ENCODE peak calls at places on chromosomes 2 and 18, in five cellular contexts. One of them, this sample, is unnamed.

GRCh38 chr2:27086722-27087446 is at the start of gene KHK:
- DNase-seq in WERI-Rb-1: peak; percentile 85
- DNase-seq in transverse colon: peak; percentile 77
- DNase-seq in brain microvascular endothelial cell: no peak
- DNase-seq in left ventricle myocardium inferior: peak; percentile 61
- DNase-seq in this sample: no peak

GRCh38 chr2:109479804-109480203 is 134.0 kb downstream of the SEPTIN10 start:
- DNase-seq in WERI-Rb-1: no peak
- DNase-seq in transverse colon: no peak
- DNase-seq in brain microvascular endothelial cell: no peak
- DNase-seq in left ventricle myocardium inferior: no peak
- DNase-seq in this sample: no peak

GRCh38 chr2:96913398-96914202 is 43.7 kb upstream of the SEMA4C start:
- DNase-seq in WERI-Rb-1: no peak
- DNase-seq in transverse colon: peak; percentile 41
- DNase-seq in brain microvascular endothelial cell: no peak
- DNase-seq in left ventricle myocardium inferior: no peak
- DNase-seq in this sample: no peak

GRCh38 chr18:77129150-77129551 is 3.4 kb downstream of the MBP start:
- DNase-seq in WERI-Rb-1: no peak
- DNase-seq in transverse colon: no peak
- DNase-seq in brain microvascular endothelial cell: peak; percentile 87
- DNase-seq in left ventricle myocardium inferior: no peak
- DNase-seq in this sample: peak; percentile 74

GRCh38 chr2:238396663-238397062 is 30.1 kb upstream of the ASB1 start:
- DNase-seq in WERI-Rb-1: no peak
- DNase-seq in transverse colon: no peak
- DNase-seq in brain microvascular endothelial cell: no peak
- DNase-seq in left ventricle myocardium inferior: no peak
- DNase-seq in this sample: no peak

GRCh38 chr2:211132046-211132445 is 575.6 kb downstream of the CPS1 start:
- DNase-seq in WERI-Rb-1: no peak
- DNase-seq in transverse colon: no peak
- DNase-seq in brain microvascular endothelial cell: peak; percentile 39
- DNase-seq in left ventricle myocardium inferior: no peak
- DNase-seq in this sample: no peak

GRCh38 chr2:196183172-196183473 is 11.7 kb upstream of the STK17B start:
- DNase-seq in WERI-Rb-1: no peak
- DNase-seq in transverse colon: no peak
- DNase-seq in brain microvascular endothelial cell: no peak
- DNase-seq in left ventricle myocardium inferior: no peak
- DNase-seq in this sample: no peak

GRCh38 chr2:88265352-88265960 is 95.3 kb downstream of the THNSL2 start:
- DNase-seq in WERI-Rb-1: no peak
- DNase-seq in transverse colon: no peak
- DNase-seq in brain microvascular endothelial cell: peak; percentile 25
- DNase-seq in left ventricle myocardium inferior: no peak
- DNase-seq in this sample: no peak

GRCh38 chr2:134900151-134900550 is 18.5 kb upstream of the CCNT2 start:
- DNase-seq in WERI-Rb-1: no peak
- DNase-seq in transverse colon: no peak
- DNase-seq in brain microvascular endothelial cell: peak; percentile 69
- DNase-seq in left ventricle myocardium inferior: no peak
- DNase-seq in this sample: no peak

GRCh38 chr18:74331404-74331803 is 15.8 kb downstream of the C18orf63 start:
- DNase-seq in WERI-Rb-1: no peak
- DNase-seq in transverse colon: no peak
- DNase-seq in brain microvascular endothelial cell: peak; percentile 51
- DNase-seq in left ventricle myocardium inferior: no peak
- DNase-seq in this sample: no peak

GRCh38 chr2:236136483-236136882 is 31.7 kb downstream of the GBX2 start:
- DNase-seq in WERI-Rb-1: no peak
- DNase-seq in transverse colon: no peak
- DNase-seq in brain microvascular endothelial cell: no peak
- DNase-seq in left ventricle myocardium inferior: no peak
- DNase-seq in this sample: no peak

GRCh38 chr2:127454595-127455565 is 36.7 kb downstream of the PROC start:
- DNase-seq in WERI-Rb-1: peak; percentile 81
- DNase-seq in transverse colon: peak; percentile 86
- DNase-seq in brain microvascular endothelial cell: no peak
- DNase-seq in left ventricle myocardium inferior: no peak
- DNase-seq in this sample: no peak

GRCh38 chr18:59733411-59733810 is 36.2 kb upstream of the CCBE1 start:
- DNase-seq in WERI-Rb-1: no peak
- DNase-seq in transverse colon: no peak
- DNase-seq in brain microvascular endothelial cell: no peak
- DNase-seq in left ventricle myocardium inferior: no peak
- DNase-seq in this sample: no peak

GRCh38 chr2:37389984-37390765 is 45.7 kb downstream of the QPCT start:
- DNase-seq in WERI-Rb-1: peak; percentile 43
- DNase-seq in transverse colon: peak; percentile 28
- DNase-seq in brain microvascular endothelial cell: peak; percentile 74
- DNase-seq in left ventricle myocardium inferior: no peak
- DNase-seq in this sample: peak; percentile 86

GRCh38 chr2:51258301-51258700 is 226.4 kb upstream of the NRXN1 start:
- DNase-seq in WERI-Rb-1: no peak
- DNase-seq in transverse colon: no peak
- DNase-seq in brain microvascular endothelial cell: no peak
- DNase-seq in left ventricle myocardium inferior: no peak
- DNase-seq in this sample: no peak

GRCh38 chr2:176088048-176088936 is 4.2 kb upstream of the HOXD13 start:
- DNase-seq in WERI-Rb-1: peak; percentile 65
- DNase-seq in transverse colon: peak; percentile 59
- DNase-seq in brain microvascular endothelial cell: peak; percentile 15
- DNase-seq in left ventricle myocardium inferior: peak; percentile 53
- DNase-seq in this sample: no peak

GRCh38 chr2:64405476-64406406 is 48.2 kb upstream of the LGALSL start:
- DNase-seq in WERI-Rb-1: no peak
- DNase-seq in transverse colon: peak; percentile 19
- DNase-seq in brain microvascular endothelial cell: peak; percentile 59
- DNase-seq in left ventricle myocardium inferior: no peak
- DNase-seq in this sample: no peak

GRCh38 chr2:48715042-48715899 is 40.3 kb downstream of the LHCGR start:
- DNase-seq in WERI-Rb-1: no peak
- DNase-seq in transverse colon: peak; percentile 86
- DNase-seq in brain microvascular endothelial cell: no peak
- DNase-seq in left ventricle myocardium inferior: peak; percentile 21
- DNase-seq in this sample: peak; percentile 74

GRCh38 chr18:24544141-24544498 is 83.7 kb downstream of the HRH4 start:
- DNase-seq in WERI-Rb-1: no peak
- DNase-seq in transverse colon: no peak
- DNase-seq in brain microvascular endothelial cell: no peak
- DNase-seq in left ventricle myocardium inferior: no peak
- DNase-seq in this sample: no peak

GRCh38 chr18:41370740-41371623 is 584.1 kb upstream of the PIK3C3 start:
- DNase-seq in WERI-Rb-1: no peak
- DNase-seq in transverse colon: no peak
- DNase-seq in brain microvascular endothelial cell: no peak
- DNase-seq in left ventricle myocardium inferior: no peak
- DNase-seq in this sample: no peak

GRCh38 chr18:38427234-38427633 is 861.6 kb upstream of the CELF4 start:
- DNase-seq in WERI-Rb-1: peak; percentile 67
- DNase-seq in transverse colon: no peak
- DNase-seq in brain microvascular endothelial cell: no peak
- DNase-seq in left ventricle myocardium inferior: no peak
- DNase-seq in this sample: no peak

GRCh38 chr2:72182547-72183460 is 35.1 kb upstream of the CYP26B1 start:
- DNase-seq in WERI-Rb-1: peak; percentile 53
- DNase-seq in transverse colon: peak; percentile 81
- DNase-seq in brain microvascular endothelial cell: no peak
- DNase-seq in left ventricle myocardium inferior: no peak
- DNase-seq in this sample: no peak

GRCh38 chr2:159101755-159102489 is 133.5 kb downstream of the TANC1 start:
- DNase-seq in WERI-Rb-1: no peak
- DNase-seq in transverse colon: no peak
- DNase-seq in brain microvascular endothelial cell: no peak
- DNase-seq in left ventricle myocardium inferior: no peak
- DNase-seq in this sample: no peak

GRCh38 chr18:28715206-28715605 is 538.3 kb upstream of the CDH2 start:
- DNase-seq in WERI-Rb-1: no peak
- DNase-seq in transverse colon: no peak
- DNase-seq in brain microvascular endothelial cell: no peak
- DNase-seq in left ventricle myocardium inferior: no peak
- DNase-seq in this sample: no peak

GRCh38 chr18:34493099-34493544 is 217.0 kb upstream of the DTNA start:
- DNase-seq in WERI-Rb-1: peak; percentile 73
- DNase-seq in transverse colon: peak; percentile 40
- DNase-seq in brain microvascular endothelial cell: peak; percentile 74
- DNase-seq in left ventricle myocardium inferior: peak; percentile 82
- DNase-seq in this sample: peak; percentile 71

GRCh38 chr2:158716921-158717320 is 78.2 kb upstream of the DAPL1 start:
- DNase-seq in WERI-Rb-1: peak; percentile 39
- DNase-seq in transverse colon: no peak
- DNase-seq in brain microvascular endothelial cell: no peak
- DNase-seq in left ventricle myocardium inferior: no peak
- DNase-seq in this sample: no peak

GRCh38 chr2:70751881-70752280 is 16.1 kb downstream of the ADD2 start:
- DNase-seq in WERI-Rb-1: no peak
- DNase-seq in transverse colon: no peak
- DNase-seq in brain microvascular endothelial cell: no peak
- DNase-seq in left ventricle myocardium inferior: no peak
- DNase-seq in this sample: no peak

GRCh38 chr18:46578987-46579386 is 78.0 kb downstream of the LOXHD1 start:
- DNase-seq in WERI-Rb-1: no peak
- DNase-seq in transverse colon: no peak
- DNase-seq in brain microvascular endothelial cell: no peak
- DNase-seq in left ventricle myocardium inferior: no peak
- DNase-seq in this sample: no peak

GRCh38 chr18:44543387-44543786 is 137.3 kb upstream of the SETBP1 start:
- DNase-seq in WERI-Rb-1: no peak
- DNase-seq in transverse colon: no peak
- DNase-seq in brain microvascular endothelial cell: no peak
- DNase-seq in left ventricle myocardium inferior: no peak
- DNase-seq in this sample: no peak

GRCh38 chr18:38940863-38941531 is 1375.4 kb upstream of the CELF4 start:
- DNase-seq in WERI-Rb-1: no peak
- DNase-seq in transverse colon: no peak
- DNase-seq in brain microvascular endothelial cell: peak; percentile 90
- DNase-seq in left ventricle myocardium inferior: no peak
- DNase-seq in this sample: peak; percentile 85

GRCh38 chr2:636649-637405 is 40.4 kb downstream of the TMEM18 start:
- DNase-seq in WERI-Rb-1: peak; percentile 71
- DNase-seq in transverse colon: peak; percentile 62
- DNase-seq in brain microvascular endothelial cell: peak; percentile 58
- DNase-seq in left ventricle myocardium inferior: peak; percentile 67
- DNase-seq in this sample: no peak

GRCh38 chr2:709138-709779 is 32.1 kb upstream of the TMEM18 start:
- DNase-seq in WERI-Rb-1: no peak
- DNase-seq in transverse colon: no peak
- DNase-seq in brain microvascular endothelial cell: no peak
- DNase-seq in left ventricle myocardium inferior: no peak
- DNase-seq in this sample: no peak

GRCh38 chr2:32516567-32516966 is 111.3 kb upstream of the TTC27 start:
- DNase-seq in WERI-Rb-1: no peak
- DNase-seq in transverse colon: no peak
- DNase-seq in brain microvascular endothelial cell: no peak
- DNase-seq in left ventricle myocardium inferior: no peak
- DNase-seq in this sample: no peak

GRCh38 chr2:127086800-127087737 is 19.9 kb downstream of the BIN1 start:
- DNase-seq in WERI-Rb-1: no peak
- DNase-seq in transverse colon: peak; percentile 75
- DNase-seq in brain microvascular endothelial cell: peak; percentile 93
- DNase-seq in left ventricle myocardium inferior: peak; percentile 83
- DNase-seq in this sample: no peak

GRCh38 chr2:201924453-201924852 is 109.2 kb upstream of the FZD7 start:
- DNase-seq in WERI-Rb-1: no peak
- DNase-seq in transverse colon: no peak
- DNase-seq in brain microvascular endothelial cell: no peak
- DNase-seq in left ventricle myocardium inferior: no peak
- DNase-seq in this sample: no peak

GRCh38 chr2:111106720-111107119 is 14.0 kb upstream of the BCL2L11 start:
- DNase-seq in WERI-Rb-1: no peak
- DNase-seq in transverse colon: no peak
- DNase-seq in brain microvascular endothelial cell: no peak
- DNase-seq in left ventricle myocardium inferior: no peak
- DNase-seq in this sample: no peak

GRCh38 chr2:239608723-239609122 is 207.9 kb upstream of the HDAC4 start:
- DNase-seq in WERI-Rb-1: no peak
- DNase-seq in transverse colon: no peak
- DNase-seq in brain microvascular endothelial cell: no peak
- DNase-seq in left ventricle myocardium inferior: no peak
- DNase-seq in this sample: no peak

GRCh38 chr18:74534981-74535649 is 815 bp downstream of the CNDP1 start:
- DNase-seq in WERI-Rb-1: no peak
- DNase-seq in transverse colon: peak; percentile 30
- DNase-seq in brain microvascular endothelial cell: no peak
- DNase-seq in left ventricle myocardium inferior: no peak
- DNase-seq in this sample: no peak

GRCh38 chr2:174748948-174749347 is 15.3 kb downstream of the CHRNA1 start:
- DNase-seq in WERI-Rb-1: peak; percentile 75
- DNase-seq in transverse colon: peak; percentile 74
- DNase-seq in brain microvascular endothelial cell: peak; percentile 53
- DNase-seq in left ventricle myocardium inferior: no peak
- DNase-seq in this sample: no peak

GRCh38 chr2:135960598-135961551 is 24.6 kb downstream of the DARS1 start:
- DNase-seq in WERI-Rb-1: no peak
- DNase-seq in transverse colon: no peak
- DNase-seq in brain microvascular endothelial cell: no peak
- DNase-seq in left ventricle myocardium inferior: no peak
- DNase-seq in this sample: no peak
- H3K27ac ChIP-seq in WERI-Rb-1: no peak overlapping the region
- H3K27ac ChIP-seq in transverse colon: peak overlapping the region; percentile 49
- H3K27ac ChIP-seq in brain microvascular endothelial cell: no peak overlapping the region
- H3K27ac ChIP-seq in left ventricle myocardium inferior: peak overlapping the region; percentile 59
- H3K27ac ChIP-seq in this sample: no peak overlapping the region

GRCh38 chr2:9206991-9207640 is 504 bp downstream of the ASAP2 start:
- DNase-seq in WERI-Rb-1: peak; percentile 50
- DNase-seq in transverse colon: peak; percentile 31
- DNase-seq in brain microvascular endothelial cell: no peak
- DNase-seq in left ventricle myocardium inferior: peak; percentile 32
- DNase-seq in this sample: no peak
- H3K27ac ChIP-seq in WERI-Rb-1: peak overlapping the region; percentile 78
- H3K27ac ChIP-seq in transverse colon: peak overlapping the region; percentile 93
- H3K27ac ChIP-seq in brain microvascular endothelial cell: peak overlapping the region; percentile 61
- H3K27ac ChIP-seq in left ventricle myocardium inferior: peak overlapping the region; percentile 92
- H3K27ac ChIP-seq in this sample: peak overlapping the region; percentile 87

GRCh38 chr18:51191139-51191717 is 6.3 kb downstream of the MEX3C start:
- DNase-seq in WERI-Rb-1: no peak
- DNase-seq in transverse colon: no peak
- DNase-seq in brain microvascular endothelial cell: no peak
- DNase-seq in left ventricle myocardium inferior: no peak
- DNase-seq in this sample: no peak
- H3K27ac ChIP-seq in WERI-Rb-1: no peak overlapping the region
- H3K27ac ChIP-seq in transverse colon: no peak overlapping the region
- H3K27ac ChIP-seq in brain microvascular endothelial cell: no peak overlapping the region
- H3K27ac ChIP-seq in left ventricle myocardium inferior: peak overlapping the region; percentile 96
- H3K27ac ChIP-seq in this sample: no peak overlapping the region

GRCh38 chr2:19022334-19022733 is 336.1 kb downstream of the OSR1 start:
- DNase-seq in WERI-Rb-1: no peak
- DNase-seq in transverse colon: no peak
- DNase-seq in brain microvascular endothelial cell: no peak
- DNase-seq in left ventricle myocardium inferior: no peak
- DNase-seq in this sample: no peak
- H3K27ac ChIP-seq in WERI-Rb-1: no peak overlapping the region
- H3K27ac ChIP-seq in transverse colon: no peak overlapping the region
- H3K27ac ChIP-seq in brain microvascular endothelial cell: no peak overlapping the region
- H3K27ac ChIP-seq in left ventricle myocardium inferior: no peak overlapping the region
- H3K27ac ChIP-seq in this sample: no peak overlapping the region